ENCODE peak calls at places on chromosomes 7 and 10, in eight cellular contexts. One of them, this sample, is unnamed.

GRCh38 chr7:145169908-145170307 is 334.1 kb upstream of the TPK1 start:
- DNase-seq in uterus: no peak
- DNase-seq in substantia nigra: no peak
- DNase-seq in hippocampal formation: no peak
- DNase-seq in HepG2: no peak
- DNase-seq in H54: no peak
- DNase-seq in pulmonary artery endothelial cell: no peak
- DNase-seq in lower lobe of right lung: no peak
- DNase-seq in this sample: no peak

GRCh38 chr7:94311545-94311944 is 83.2 kb upstream of the COL1A2 start:
- DNase-seq in uterus: no peak
- DNase-seq in substantia nigra: no peak
- DNase-seq in hippocampal formation: no peak
- DNase-seq in HepG2: no peak
- DNase-seq in H54: no peak
- DNase-seq in pulmonary artery endothelial cell: no peak
- DNase-seq in lower lobe of right lung: no peak
- DNase-seq in this sample: no peak

GRCh38 chr10:44477021-44477420 is 92.1 kb upstream of the CXCL12 start:
- DNase-seq in uterus: peak; percentile 61
- DNase-seq in substantia nigra: no peak
- DNase-seq in hippocampal formation: no peak
- DNase-seq in HepG2: no peak
- DNase-seq in H54: no peak
- DNase-seq in pulmonary artery endothelial cell: no peak
- DNase-seq in lower lobe of right lung: no peak
- DNase-seq in this sample: no peak

GRCh38 chr7:34596887-34597286 is 61.1 kb upstream of the NPSR1 start:
- DNase-seq in uterus: no peak
- DNase-seq in substantia nigra: no peak
- DNase-seq in hippocampal formation: no peak
- DNase-seq in HepG2: peak; percentile 15
- DNase-seq in H54: peak; percentile 9
- DNase-seq in pulmonary artery endothelial cell: no peak
- DNase-seq in lower lobe of right lung: no peak
- DNase-seq in this sample: no peak

GRCh38 chr10:12844796-12845524 is 156.6 kb downstream of the CCDC3 start:
- DNase-seq in uterus: peak; percentile 63
- DNase-seq in substantia nigra: no peak
- DNase-seq in hippocampal formation: no peak
- DNase-seq in HepG2: peak; percentile 10
- DNase-seq in H54: peak; percentile 50
- DNase-seq in pulmonary artery endothelial cell: peak; percentile 93
- DNase-seq in lower lobe of right lung: no peak
- DNase-seq in this sample: no peak

GRCh38 chr10:50392966-50393718 is 141.8 kb upstream of the ASAH2 start:
- DNase-seq in uterus: no peak
- DNase-seq in substantia nigra: no peak
- DNase-seq in hippocampal formation: no peak
- DNase-seq in HepG2: peak; percentile 16
- DNase-seq in H54: no peak
- DNase-seq in pulmonary artery endothelial cell: no peak
- DNase-seq in lower lobe of right lung: no peak
- DNase-seq in this sample: no peak

GRCh38 chr10:12796431-12797185 is 204.9 kb downstream of the CCDC3 start:
- DNase-seq in uterus: no peak
- DNase-seq in substantia nigra: no peak
- DNase-seq in hippocampal formation: no peak
- DNase-seq in HepG2: no peak
- DNase-seq in H54: no peak
- DNase-seq in pulmonary artery endothelial cell: no peak
- DNase-seq in lower lobe of right lung: no peak
- DNase-seq in this sample: no peak

GRCh38 chr7:132090444-132090843 is 485.8 kb downstream of the PLXNA4 start:
- DNase-seq in uterus: no peak
- DNase-seq in substantia nigra: no peak
- DNase-seq in hippocampal formation: no peak
- DNase-seq in HepG2: no peak
- DNase-seq in H54: no peak
- DNase-seq in pulmonary artery endothelial cell: no peak
- DNase-seq in lower lobe of right lung: no peak
- DNase-seq in this sample: no peak

GRCh38 chr7:4783762-4784351 is 8.4 kb downstream of the AP5Z1 start:
- DNase-seq in uterus: no peak
- DNase-seq in substantia nigra: no peak
- DNase-seq in hippocampal formation: no peak
- DNase-seq in HepG2: no peak
- DNase-seq in H54: no peak
- DNase-seq in pulmonary artery endothelial cell: no peak
- DNase-seq in lower lobe of right lung: no peak
- DNase-seq in this sample: no peak

GRCh38 chr7:93212881-93213280 is 13.4 kb downstream of the HEPACAM2 start:
- DNase-seq in uterus: no peak
- DNase-seq in substantia nigra: no peak
- DNase-seq in hippocampal formation: no peak
- DNase-seq in HepG2: no peak
- DNase-seq in H54: no peak
- DNase-seq in pulmonary artery endothelial cell: no peak
- DNase-seq in lower lobe of right lung: no peak
- DNase-seq in this sample: no peak

GRCh38 chr10:126240483-126240882 is 147.8 kb downstream of the ADAM12 start:
- DNase-seq in uterus: no peak
- DNase-seq in substantia nigra: peak; percentile 54
- DNase-seq in hippocampal formation: peak; percentile 43
- DNase-seq in HepG2: no peak
- DNase-seq in H54: no peak
- DNase-seq in pulmonary artery endothelial cell: no peak
- DNase-seq in lower lobe of right lung: no peak
- DNase-seq in this sample: no peak

GRCh38 chr10:34737772-34738169 is 77.3 kb downstream of the PARD3 start:
- DNase-seq in uterus: no peak
- DNase-seq in substantia nigra: no peak
- DNase-seq in hippocampal formation: no peak
- DNase-seq in HepG2: no peak
- DNase-seq in H54: no peak
- DNase-seq in pulmonary artery endothelial cell: no peak
- DNase-seq in lower lobe of right lung: no peak
- DNase-seq in this sample: no peak

GRCh38 chr10:101341438-101341837 is 12.5 kb upstream of the BTRC start:
- DNase-seq in uterus: no peak
- DNase-seq in substantia nigra: no peak
- DNase-seq in hippocampal formation: no peak
- DNase-seq in HepG2: no peak
- DNase-seq in H54: no peak
- DNase-seq in pulmonary artery endothelial cell: no peak
- DNase-seq in lower lobe of right lung: no peak
- DNase-seq in this sample: no peak

GRCh38 chr10:12250181-12250580 is 54.2 kb downstream of the CDC123 start:
- DNase-seq in uterus: no peak
- DNase-seq in substantia nigra: no peak
- DNase-seq in hippocampal formation: no peak
- DNase-seq in HepG2: no peak
- DNase-seq in H54: no peak
- DNase-seq in pulmonary artery endothelial cell: no peak
- DNase-seq in lower lobe of right lung: no peak
- DNase-seq in this sample: no peak

GRCh38 chr7:91875851-91876250 is 4.7 kb downstream of the MTERF1 start:
- DNase-seq in uterus: no peak
- DNase-seq in substantia nigra: no peak
- DNase-seq in hippocampal formation: no peak
- DNase-seq in HepG2: no peak
- DNase-seq in H54: no peak
- DNase-seq in pulmonary artery endothelial cell: no peak
- DNase-seq in lower lobe of right lung: no peak
- DNase-seq in this sample: no peak

GRCh38 chr10:17430647-17431355 is 23.6 kb downstream of the ST8SIA6 start:
- DNase-seq in uterus: peak; percentile 72
- DNase-seq in substantia nigra: no peak
- DNase-seq in hippocampal formation: peak; percentile 16
- DNase-seq in HepG2: peak; percentile 30
- DNase-seq in H54: no peak
- DNase-seq in pulmonary artery endothelial cell: no peak
- DNase-seq in lower lobe of right lung: peak; percentile 56
- DNase-seq in this sample: peak; percentile 85

GRCh38 chr10:43218206-43218950 is 48.5 kb downstream of the RASGEF1A start:
- DNase-seq in uterus: no peak
- DNase-seq in substantia nigra: peak; percentile 59
- DNase-seq in hippocampal formation: peak; percentile 36
- DNase-seq in HepG2: no peak
- DNase-seq in H54: no peak
- DNase-seq in pulmonary artery endothelial cell: no peak
- DNase-seq in lower lobe of right lung: peak; percentile 36
- DNase-seq in this sample: peak; percentile 61

GRCh38 chr10:102710604-102711003 is 3.6 kb downstream of the ARL3 start:
- DNase-seq in uterus: no peak
- DNase-seq in substantia nigra: no peak
- DNase-seq in hippocampal formation: no peak
- DNase-seq in HepG2: peak; percentile 67
- DNase-seq in H54: peak; percentile 38
- DNase-seq in pulmonary artery endothelial cell: no peak
- DNase-seq in lower lobe of right lung: no peak
- DNase-seq in this sample: no peak

GRCh38 chr7:98493379-98493778 is 92.5 kb upstream of the BAIAP2L1 start:
- DNase-seq in uterus: no peak
- DNase-seq in substantia nigra: no peak
- DNase-seq in hippocampal formation: no peak
- DNase-seq in HepG2: no peak
- DNase-seq in H54: no peak
- DNase-seq in pulmonary artery endothelial cell: no peak
- DNase-seq in lower lobe of right lung: no peak
- DNase-seq in this sample: no peak

GRCh38 chr7:126574276-126574675 is 678.5 kb downstream of the GRM8 start:
- DNase-seq in uterus: no peak
- DNase-seq in substantia nigra: no peak
- DNase-seq in hippocampal formation: no peak
- DNase-seq in HepG2: no peak
- DNase-seq in H54: peak; percentile 15
- DNase-seq in pulmonary artery endothelial cell: no peak
- DNase-seq in lower lobe of right lung: no peak
- DNase-seq in this sample: no peak

GRCh38 chr7:138008588-138009349 is 6.9 kb upstream of the CREB3L2 start:
- DNase-seq in uterus: peak; percentile 45
- DNase-seq in substantia nigra: peak; percentile 37
- DNase-seq in hippocampal formation: no peak
- DNase-seq in HepG2: peak; percentile 62
- DNase-seq in H54: peak; percentile 15
- DNase-seq in pulmonary artery endothelial cell: no peak
- DNase-seq in lower lobe of right lung: no peak
- DNase-seq in this sample: no peak

GRCh38 chr10:96834121-96834520 is 2.0 kb downstream of the LCOR start:
- DNase-seq in uterus: no peak
- DNase-seq in substantia nigra: no peak
- DNase-seq in hippocampal formation: no peak
- DNase-seq in HepG2: no peak
- DNase-seq in H54: no peak
- DNase-seq in pulmonary artery endothelial cell: no peak
- DNase-seq in lower lobe of right lung: no peak
- DNase-seq in this sample: no peak

GRCh38 chr10:68153473-68154210 is 44.4 kb downstream of the MYPN start:
- DNase-seq in uterus: no peak
- DNase-seq in substantia nigra: no peak
- DNase-seq in hippocampal formation: no peak
- DNase-seq in HepG2: peak; percentile 78
- DNase-seq in H54: peak; percentile 70
- DNase-seq in pulmonary artery endothelial cell: peak; percentile 85
- DNase-seq in lower lobe of right lung: no peak
- DNase-seq in this sample: no peak

GRCh38 chr10:84178387-84178697 is 4.7 kb downstream of the GPR15LG start:
- DNase-seq in uterus: no peak
- DNase-seq in substantia nigra: no peak
- DNase-seq in hippocampal formation: no peak
- DNase-seq in HepG2: no peak
- DNase-seq in H54: no peak
- DNase-seq in pulmonary artery endothelial cell: no peak
- DNase-seq in lower lobe of right lung: no peak
- DNase-seq in this sample: no peak

GRCh38 chr7:79980376-79980775 is 154.3 kb upstream of the GNAI1 start:
- DNase-seq in uterus: no peak
- DNase-seq in substantia nigra: no peak
- DNase-seq in hippocampal formation: no peak
- DNase-seq in HepG2: no peak
- DNase-seq in H54: no peak
- DNase-seq in pulmonary artery endothelial cell: no peak
- DNase-seq in lower lobe of right lung: no peak
- DNase-seq in this sample: no peak

GRCh38 chr10:9305018-9305655 is 1250.6 kb downstream of the GATA3 start:
- DNase-seq in uterus: no peak
- DNase-seq in substantia nigra: no peak
- DNase-seq in hippocampal formation: no peak
- DNase-seq in HepG2: peak; percentile 9
- DNase-seq in H54: no peak
- DNase-seq in pulmonary artery endothelial cell: no peak
- DNase-seq in lower lobe of right lung: no peak
- DNase-seq in this sample: no peak

GRCh38 chr7:853366-854117 is 21.3 kb downstream of the SUN1 start:
- DNase-seq in uterus: no peak
- DNase-seq in substantia nigra: no peak
- DNase-seq in hippocampal formation: no peak
- DNase-seq in HepG2: no peak
- DNase-seq in H54: no peak
- DNase-seq in pulmonary artery endothelial cell: no peak
- DNase-seq in lower lobe of right lung: no peak
- DNase-seq in this sample: peak; percentile 8

GRCh38 chr10:110546077-110546476 is 21.4 kb upstream of the SMC3 start:
- DNase-seq in uterus: no peak
- DNase-seq in substantia nigra: no peak
- DNase-seq in hippocampal formation: no peak
- DNase-seq in HepG2: no peak
- DNase-seq in H54: no peak
- DNase-seq in pulmonary artery endothelial cell: no peak
- DNase-seq in lower lobe of right lung: no peak
- DNase-seq in this sample: peak; percentile 85

GRCh38 chr10:97025613-97026242 is 160.0 kb downstream of the SLIT1 start:
- DNase-seq in uterus: no peak
- DNase-seq in substantia nigra: peak; percentile 43
- DNase-seq in hippocampal formation: peak; percentile 45
- DNase-seq in HepG2: peak; percentile 50
- DNase-seq in H54: peak; percentile 50
- DNase-seq in pulmonary artery endothelial cell: no peak
- DNase-seq in lower lobe of right lung: no peak
- DNase-seq in this sample: peak; percentile 48

GRCh38 chr7:114085313-114085591 is 166.4 kb upstream of the PPP1R3A start:
- DNase-seq in uterus: no peak
- DNase-seq in substantia nigra: no peak
- DNase-seq in hippocampal formation: no peak
- DNase-seq in HepG2: no peak
- DNase-seq in H54: no peak
- DNase-seq in pulmonary artery endothelial cell: no peak
- DNase-seq in lower lobe of right lung: no peak
- DNase-seq in this sample: no peak

GRCh38 chr10:122168598-122168997 is 102.5 kb upstream of the BTBD16 start:
- DNase-seq in uterus: no peak
- DNase-seq in substantia nigra: no peak
- DNase-seq in hippocampal formation: no peak
- DNase-seq in HepG2: no peak
- DNase-seq in H54: no peak
- DNase-seq in pulmonary artery endothelial cell: no peak
- DNase-seq in lower lobe of right lung: no peak
- DNase-seq in this sample: no peak

GRCh38 chr7:112283382-112283910 is 77.0 kb downstream of the ZNF277 start:
- DNase-seq in uterus: no peak
- DNase-seq in substantia nigra: no peak
- DNase-seq in hippocampal formation: no peak
- DNase-seq in HepG2: no peak
- DNase-seq in H54: no peak
- DNase-seq in pulmonary artery endothelial cell: no peak
- DNase-seq in lower lobe of right lung: no peak
- DNase-seq in this sample: no peak

GRCh38 chr7:66114743-66115727 is at the start of gene CRCP:
- DNase-seq in uterus: peak; percentile 81
- DNase-seq in substantia nigra: peak; percentile 75
- DNase-seq in hippocampal formation: peak; percentile 72
- DNase-seq in HepG2: peak; percentile 87
- DNase-seq in H54: peak; percentile 67
- DNase-seq in pulmonary artery endothelial cell: no peak
- DNase-seq in lower lobe of right lung: peak; percentile 89
- DNase-seq in this sample: peak; percentile 84